ENCODE peak calls at places on chromosomes 16 and 17, in four cellular contexts. X is HFFc6, J is MM.1S, G is kidney. U is an unnamed sample.

GRCh38 chr17:42846594-42847280 is 2.4 kb downstream of the AOC2 start:
- DNase-seq in X (peak), G (no peak), J (no peak), U (no peak)

GRCh38 chr17:37050905-37051304 is 102.2 kb downstream of the AATF start:
- DNase-seq in G (no peak), J (no peak), X (no peak), U (no peak)

GRCh38 chr16:82738699-82739098 is 111.9 kb downstream of the CDH13 start:
- DNase-seq in G (no peak), X (peak), J (no peak), U (no peak)

GRCh38 chr16:73717266-73718057 is 579.2 kb upstream of the PSMD7 start:
- DNase-seq in J (no peak), G (no peak), X (no peak), U (no peak)

GRCh38 chr17:77256710-77257109 is 115.9 kb downstream of the SEC14L1 start:
- DNase-seq in J (no peak), X (no peak), G (no peak), U (no peak)

GRCh38 chr16:27503662-27504061 is 46.1 kb downstream of the GTF3C1 start:
- DNase-seq in J (no peak), G (no peak), X (peak), U (no peak)

GRCh38 chr17:67441052-67441738 is 64.1 kb downstream of the PITPNC1 start:
- DNase-seq in J (no peak), G (no peak), X (peak), U (peak)

GRCh38 chr16:83953796-83954576 is 946 bp downstream of the OSGIN1 start:
- DNase-seq in J (peak), G (no peak), X (peak), U (no peak)

GRCh38 chr17:80668375-80669149 is 123.9 kb downstream of the RPTOR start:
- DNase-seq in X (no peak), G (no peak), J (no peak), U (no peak)

GRCh38 chr17:50505731-50506130 is 2.5 kb upstream of the MYCBPAP start:
- DNase-seq in X (no peak), G (peak), J (no peak), U (no peak)

GRCh38 chr16:64791756-64792155 is 330.1 kb downstream of the CDH11 start:
- DNase-seq in J (no peak), X (no peak), G (no peak), U (no peak)

GRCh38 chr17:72120878-72121163 is at the start of gene SOX9:
- DNase-seq in J (peak), X (peak), G (peak), U (no peak)

GRCh38 chr16:15829460-15829859 is 27.4 kb downstream of the MYH11 start:
- DNase-seq in G (peak), X (no peak), J (no peak), U (no peak)

GRCh38 chr17:48555183-48555615 is 10.3 kb upstream of the HOXB2 start:
- DNase-seq in J (no peak), X (no peak), G (no peak), U (no peak)

GRCh38 chr16:87160218-87160617 is 157.0 kb downstream of the C16orf95 start:
- DNase-seq in G (peak), X (no peak), J (no peak), U (no peak)

GRCh38 chr17:68238488-68238887 is 9.4 kb upstream of the AMZ2 start:
- DNase-seq in G (no peak), X (no peak), J (peak), U (no peak)

GRCh38 chr16:14284930-14285541 is 213.9 kb downstream of the MRTFB start:
- DNase-seq in X (peak), G (peak), J (peak), U (no peak)

GRCh38 chr16:11256657-11257130 is 690 bp upstream of the SOCS1 start:
- DNase-seq in G (no peak), J (no peak), X (peak), U (no peak)

GRCh38 chr17:83067718-83068261 is 11.6 kb upstream of the METRNL start:
- DNase-seq in G (peak), J (peak), X (peak), U (no peak)

GRCh38 chr16:30557397-30557949 is 701 bp downstream of the ZNF764 start:
- DNase-seq in G (no peak), J (no peak), X (no peak), U (no peak)

GRCh38 chr16:55257971-55258613 is 65.9 kb upstream of the IRX6 start:
- DNase-seq in G (peak), J (no peak), X (no peak), U (no peak)

GRCh38 chr16:56970934-56971767 is 9.4 kb downstream of the CETP start:
- DNase-seq in G (no peak), X (peak), J (no peak), U (no peak)

GRCh38 chr17:80892019-80892855 is 99.4 kb upstream of the CHMP6 start:
- DNase-seq in G (peak), J (no peak), X (peak), U (no peak)

GRCh38 chr17:27846042-27846655 is 45.8 kb upstream of the NOS2 start:
- DNase-seq in G (no peak), J (no peak), X (no peak), U (peak)

GRCh38 chr17:77863814-77864161 is 94.7 kb upstream of the TNRC6C start:
- DNase-seq in G (peak), X (no peak), J (peak), U (no peak)

GRCh38 chr16:68642436-68643064 is 2.6 kb upstream of the CDH3 start:
- DNase-seq in G (no peak), J (no peak), X (no peak), U (no peak)

GRCh38 chr16:27706803-27707685 is 157.1 kb downstream of the KATNIP start:
- DNase-seq in J (no peak), G (peak), X (no peak), U (no peak)

GRCh38 chr16:73031155-73031866 is 16.6 kb downstream of the ZFHX3 start:
- DNase-seq in J (no peak), X (peak), G (no peak), U (no peak)

GRCh38 chr17:9771465-9771864 is 19.9 kb downstream of the DHRS7C start:
- DNase-seq in J (no peak), X (no peak), G (no peak), U (no peak)

GRCh38 chr17:75689441-75689873 is 22.3 kb downstream of the SAP30BP start:
- DNase-seq in J (peak), G (peak), X (peak), U (no peak)

GRCh38 chr17:3963214-3964201 is 729 bp downstream of the ATP2A3 start:
- DNase-seq in J (peak), G (peak), X (no peak), U (peak)

GRCh38 chr17:9244066-9245052 is 223.0 kb downstream of the NTN1 start:
- DNase-seq in X (peak), G (no peak), J (no peak), U (no peak)

GRCh38 chr16:66979011-66979717 is 9.2 kb upstream of the CES4A start:
- DNase-seq in G (no peak), X (no peak), J (no peak), U (no peak)

GRCh38 chr16:67399218-67399733 is 6.0 kb upstream of the TPPP3 start:
- DNase-seq in X (no peak), G (peak), J (no peak), U (peak)

GRCh38 chr16:53821487-53821886 is 117.5 kb downstream of the FTO start:
- DNase-seq in X (peak), J (no peak), G (no peak), U (no peak)

GRCh38 chr17:17886253-17886652 is 49.5 kb upstream of the SREBF1 start:
- DNase-seq in G (peak), J (no peak), X (no peak), U (no peak)

GRCh38 chr17:35063514-35064223 is at the start of gene RFFL:
- DNase-seq in G (peak), X (peak), J (peak), U (peak)

GRCh38 chr16:29816694-29817441 is 916 bp downstream of the PAGR1 start:
- DNase-seq in G (peak), J (peak), X (peak), U (peak)

DNA sequence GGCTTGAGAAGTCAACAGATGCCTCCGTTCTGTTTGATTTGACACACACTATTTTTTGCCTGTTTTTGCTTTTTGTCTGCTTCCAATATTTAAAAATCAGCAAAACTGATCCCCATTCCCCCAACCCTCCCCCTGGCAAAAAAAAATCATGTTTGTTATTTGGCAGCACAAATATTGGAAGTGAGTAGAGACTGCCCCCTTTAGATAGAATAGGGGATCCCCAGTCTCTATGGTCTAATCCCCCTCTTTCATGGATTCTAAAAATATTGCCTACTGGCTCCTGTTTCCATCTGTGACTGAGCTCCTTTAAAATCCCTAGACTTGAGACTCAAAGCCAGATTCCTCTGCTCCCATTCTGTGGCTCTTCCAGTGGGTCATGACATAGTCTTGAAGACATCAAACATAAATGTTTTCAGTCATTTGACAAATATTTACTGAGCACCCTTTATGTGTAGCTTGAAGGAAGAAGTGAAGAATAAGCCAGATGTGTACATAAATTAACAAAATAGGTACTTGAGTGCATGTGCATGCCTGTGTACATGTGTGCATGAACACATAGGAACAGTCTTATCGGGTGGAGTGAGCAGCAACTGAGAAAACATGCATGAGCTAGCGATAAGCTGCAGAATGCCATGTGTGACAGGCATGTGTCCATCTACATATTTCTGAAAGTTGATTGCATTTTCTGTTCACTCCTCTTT is 101.2 kb downstream of the SALL1 start:
- DNase-seq in G (no peak), X (no peak), J (no peak), U (no peak)
- TF ChIP-seq CTCF in G (no peak), X (no peak), J (no peak), U (no peak)

DNA sequence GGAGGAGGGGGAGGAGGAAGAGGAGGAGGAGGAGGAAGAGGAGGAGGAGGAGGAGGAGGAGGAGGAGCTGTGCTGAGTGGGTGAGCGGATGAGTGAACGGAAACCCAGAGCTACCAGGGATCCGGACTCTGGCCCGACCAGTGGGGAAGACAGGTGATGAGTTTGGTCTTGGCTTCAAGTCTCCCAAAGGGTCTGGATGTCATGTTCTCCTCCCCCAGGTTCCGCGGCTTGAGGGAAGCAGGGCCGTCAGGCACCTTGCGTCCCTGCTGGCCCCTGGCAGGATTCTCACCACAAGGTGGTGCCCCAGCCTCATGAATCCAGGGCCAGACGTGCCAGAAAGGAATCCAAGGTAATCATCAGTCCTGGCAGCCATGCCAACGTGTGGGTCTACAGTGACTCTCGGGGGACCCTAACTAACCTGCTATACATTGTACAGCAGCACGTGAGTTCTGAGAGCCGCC is 13.5 kb upstream of the ABAT start:
- DNase-seq in J (peak), G (peak), X (peak), U (peak)
- TF ChIP-seq CTCF in J (peak), G (peak), X (peak), U (peak)

DNA sequence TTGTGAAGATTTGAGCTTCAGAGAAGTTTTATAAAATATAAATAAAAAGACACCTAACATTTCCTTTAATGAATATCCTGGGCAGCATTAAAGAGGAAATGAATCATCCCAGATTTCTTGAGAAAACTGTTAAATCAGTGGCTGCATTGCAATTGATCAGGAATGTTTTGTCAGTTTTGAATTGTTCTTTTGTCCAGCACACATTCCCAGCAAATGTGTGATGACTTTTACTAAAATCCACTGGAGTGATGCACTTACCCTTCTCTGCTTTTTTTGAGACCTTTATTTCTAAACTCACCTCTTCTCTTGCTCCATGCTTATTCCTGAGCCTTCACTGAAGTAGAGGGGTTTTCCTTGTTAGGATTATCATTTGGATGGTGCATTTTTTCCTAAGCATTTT is 1307.2 kb downstream of the CDH8 start:
- DNase-seq in G (no peak), X (no peak), J (no peak), U (no peak)
- TF ChIP-seq CTCF in G (no peak), X (no peak), J (no peak), U (no peak)

GRCh38 chr17:31321481-31321880 is at the start of gene EVI2A:
- DNase-seq in J (peak), X (peak), G (no peak), U (peak)
- TF ChIP-seq CTCF in J (no peak), X (no peak), G (no peak), U (no peak)

DNA sequence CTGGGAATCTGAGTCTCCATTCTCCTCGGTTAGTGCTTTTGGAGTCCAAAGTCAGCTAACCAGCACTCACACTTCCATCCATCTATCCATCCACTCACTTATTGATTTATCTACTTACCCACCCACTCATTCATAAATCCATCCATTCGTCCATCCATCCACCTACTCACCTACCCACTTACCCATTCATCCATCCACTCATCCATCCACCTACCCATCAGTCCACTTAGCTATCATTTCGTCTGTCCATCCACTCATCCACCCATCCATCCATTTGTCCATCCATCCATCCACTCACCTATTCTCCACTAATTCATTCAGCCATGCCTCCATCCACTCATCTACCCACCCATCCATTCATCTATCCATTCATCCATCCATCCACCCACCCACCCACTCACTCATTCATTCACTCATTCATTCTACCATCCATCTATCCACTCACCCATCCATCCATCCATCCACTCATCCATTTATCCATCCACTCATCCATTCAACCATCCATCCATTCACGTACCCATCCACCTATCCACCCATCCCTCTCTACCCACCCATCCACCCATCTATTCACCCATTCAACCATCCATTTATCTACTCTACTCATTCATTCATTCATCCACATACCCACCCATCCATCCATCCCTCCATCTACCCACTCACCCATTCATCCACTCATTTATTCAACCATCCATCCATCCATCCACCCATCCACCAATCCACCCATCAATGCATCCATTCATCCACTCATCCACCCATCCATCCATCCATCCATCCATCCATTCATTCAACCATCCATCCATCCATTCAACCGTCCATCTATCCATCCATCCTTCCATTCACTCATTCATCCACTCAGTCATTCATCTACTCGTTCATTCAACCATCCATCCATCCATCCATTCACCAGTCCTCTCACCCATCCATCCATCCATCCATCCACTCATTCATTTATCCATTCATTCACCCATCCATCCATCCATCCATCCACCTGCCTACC is 26.1 kb downstream of the NLRC3 start:
- DNase-seq in J (no peak), X (no peak), G (no peak), U (no peak)
- TF ChIP-seq CTCF in J (no peak), X (no peak), G (no peak), U (no peak)

DNA sequence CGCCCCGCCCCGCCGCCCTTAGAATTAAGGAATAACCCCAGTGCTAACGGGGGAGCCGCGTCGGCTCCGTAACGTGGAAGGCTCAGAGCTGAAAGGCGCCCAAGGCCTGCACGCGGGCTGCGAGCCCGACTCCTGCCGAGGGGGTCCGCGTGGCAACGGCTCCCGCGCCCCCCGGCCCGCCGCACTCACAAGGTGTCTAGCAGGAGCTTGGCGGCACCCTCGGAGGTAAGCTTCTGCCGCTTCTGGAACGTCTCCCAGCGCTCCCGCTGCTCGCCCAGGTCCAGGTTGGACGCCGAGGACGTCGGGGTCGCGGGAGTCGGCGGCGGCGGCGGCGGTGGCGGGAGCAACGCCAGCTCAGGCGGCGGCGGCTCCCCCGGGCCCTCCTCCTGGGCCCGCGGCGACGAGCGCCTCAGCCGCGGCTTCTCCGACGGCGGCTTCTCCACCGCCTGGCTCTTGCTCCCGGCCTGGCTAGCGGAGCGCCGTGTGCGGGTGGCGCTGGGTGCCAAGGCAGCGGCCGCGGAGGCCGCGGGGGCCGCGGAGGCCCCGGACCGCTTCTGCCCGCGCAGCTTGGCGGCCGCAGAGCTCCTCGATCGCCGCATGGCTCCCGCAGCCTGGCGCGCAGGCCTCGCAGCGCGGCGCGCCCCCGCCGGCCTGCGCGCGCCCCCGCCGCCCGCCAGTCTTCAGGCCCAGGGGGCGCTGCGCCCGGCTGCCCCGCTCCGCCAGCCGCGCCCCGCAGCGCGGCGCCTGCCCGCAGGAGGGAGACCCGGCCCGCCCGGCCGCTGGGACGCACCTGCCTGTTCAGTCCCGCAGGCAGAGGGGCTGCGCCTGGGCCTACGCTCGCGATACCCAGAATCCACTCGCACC is at the start of gene CENPV:
- DNase-seq in J (no peak), X (no peak), G (peak), U (peak)
- TF ChIP-seq CTCF in J (no peak), X (peak), G (peak), U (peak)

GRCh38 chr17:69679839-69680238 is 265.3 kb downstream of the MAP2K6 start:
- DNase-seq in G (no peak), J (no peak), X (no peak), U (no peak)

GRCh38 chr17:69672924-69673323 is 258.4 kb downstream of the MAP2K6 start:
- DNase-seq in J (no peak), G (no peak), X (peak), U (no peak)

GRCh38 chr17:69677130-69677529 is 262.6 kb downstream of the MAP2K6 start:
- DNase-seq in X (no peak), J (no peak), G (no peak), U (no peak)
- TF ChIP-seq CTCF in X (no peak), J (no peak), G (peak), U (no peak)

GRCh38 chr17:57535652-57536018 is 209.5 kb downstream of the CCDC182 start:
- DNase-seq in J (no peak), X (no peak), G (no peak), U (no peak)
- TF ChIP-seq CTCF in J (no peak), X (no peak), G (no peak), U (no peak)

U was measured in natural killer cell.